ENCODE peak calls at places on chromosomes 2 and 18, in seven cellular contexts. M is GM23248; A is uterus; P is AG04450; J is pancreas; X is CD8-positive, alpha-beta T cell; U is thoracic aorta. O is an unnamed sample.

GRCh38 chr2:74571058-74571457 is 16.5 kb downstream of the DOK1 start:
- DNase-seq in J (no peak), X (no peak), U (no peak), A (no peak), P (no peak), M (no peak), O (no peak)

GRCh38 chr2:198203306-198203705 is 398.9 kb downstream of the PLCL1 start:
- DNase-seq in P (no peak), J (no peak), M (no peak), X (no peak), U (no peak), A (no peak), O (no peak)

GRCh38 chr2:191245869-191246531 is 796 bp downstream of the MYO1B start:
- DNase-seq in J (peak; percentile 79), A (peak; percentile 67), P (no peak), U (no peak), M (peak; percentile 72), X (no peak), O (peak; percentile 77)

GRCh38 chr2:168220971-168221819 is 26.2 kb downstream of the STK39 start:
- DNase-seq in M (no peak), P (no peak), A (no peak), X (no peak), U (no peak), J (no peak), O (no peak)

GRCh38 chr2:18932864-18933263 is 343.5 kb upstream of the NT5C1B start:
- DNase-seq in X (no peak), A (no peak), J (no peak), M (peak; percentile 26), U (no peak), P (no peak), O (no peak)

GRCh38 chr18:47882641-47883040 is 47.8 kb downstream of the SMAD2 start:
- DNase-seq in P (no peak), X (no peak), J (no peak), U (no peak), A (no peak), M (peak; percentile 38), O (no peak)

GRCh38 chr2:32688511-32688910 is 60.7 kb downstream of the TTC27 start:
- DNase-seq in U (no peak), J (no peak), M (peak; percentile 64), X (no peak), A (no peak), P (no peak), O (no peak)

GRCh38 chr2:150486539-150487484 is 655 bp downstream of the RND3 start:
- DNase-seq in U (no peak), P (no peak), A (peak; percentile 36), J (peak; percentile 35), X (no peak), M (peak; percentile 69), O (peak; percentile 40)

GRCh38 chr2:27179344-27180000 is 30.7 kb downstream of the TCF23 start:
- DNase-seq in A (no peak), U (no peak), J (no peak), X (no peak), P (no peak), M (no peak), O (no peak)

GRCh38 chr18:32768646-32769206 is 4.1 kb downstream of the KLHL14 start:
- DNase-seq in P (no peak), A (no peak), U (no peak), X (no peak), M (no peak), J (no peak), O (no peak)

GRCh38 chr2:70907130-70907756 is 28.5 kb upstream of the ATP6V1B1 start:
- DNase-seq in M (no peak), A (no peak), P (no peak), U (no peak), J (no peak), X (no peak), O (no peak)

GRCh38 chr2:2788076-2788475 is 457.0 kb upstream of the MYT1L start:
- DNase-seq in P (no peak), M (no peak), J (no peak), A (no peak), X (no peak), U (no peak), O (no peak)

GRCh38 chr2:176089843-176090395 is 2.6 kb upstream of the HOXD13 start:
- DNase-seq in X (no peak), J (no peak), A (no peak), M (no peak), P (no peak), U (no peak), O (no peak)

GRCh38 chr18:36872329-36872728 is 43.4 kb downstream of the KIAA1328 start:
- DNase-seq in P (no peak), M (no peak), A (no peak), U (no peak), J (no peak), X (no peak), O (no peak)

GRCh38 chr2:241425368-241425767 is 69.3 kb downstream of the FARP2 start:
- DNase-seq in J (no peak), U (no peak), X (no peak), M (no peak), A (no peak), P (no peak), O (no peak)

GRCh38 chr2:95158441-95158840 is 1.2 kb downstream of the ZNF514 start:
- DNase-seq in M (peak; percentile 34), J (no peak), U (no peak), P (no peak), A (no peak), X (no peak), O (peak; percentile 35)

GRCh38 chr2:44560352-44560751 is 198.6 kb downstream of the CAMKMT start:
- DNase-seq in A (no peak), M (peak; percentile 8), U (no peak), X (no peak), J (no peak), P (no peak), O (no peak)

GRCh38 chr2:85794491-85795121 is 40.8 kb downstream of the ATOH8 start:
- DNase-seq in J (no peak), P (no peak), M (no peak), A (no peak), X (no peak), U (no peak), O (peak; percentile 53)

GRCh38 chr2:79723830-79724229 is 211.0 kb downstream of the CTNNA2 start:
- DNase-seq in A (no peak), U (no peak), X (no peak), P (peak; percentile 96), J (no peak), M (peak; percentile 90), O (no peak)

GRCh38 chr2:234682492-234683228 is 185.8 kb upstream of the ARL4C start:
- DNase-seq in M (peak; percentile 17), P (no peak), X (no peak), U (no peak), J (no peak), A (no peak), O (no peak)

GRCh38 chr2:138956116-138956515 is 175.9 kb upstream of the NXPH2 start:
- DNase-seq in X (no peak), P (no peak), A (no peak), M (no peak), J (no peak), U (no peak), O (no peak)

GRCh38 chr2:182540236-182540635 is 113.4 kb upstream of the PDE1A start:
- DNase-seq in M (no peak), X (no peak), A (no peak), U (no peak), J (no peak), P (no peak), O (no peak)

GRCh38 chr18:49694402-49694801 is 118.9 kb downstream of the ACAA2 start:
- DNase-seq in M (no peak), U (no peak), X (no peak), P (no peak), A (no peak), J (no peak), O (no peak)

GRCh38 chr18:9802175-9802747 is 83.5 kb upstream of the TXNDC2 start:
- DNase-seq in X (no peak), U (no peak), J (no peak), A (no peak), M (no peak), P (no peak), O (no peak)
- H3K4me3 ChIP-seq in X (no peak overlapping the region), U (no peak overlapping the region), J (no peak overlapping the region), A (no peak overlapping the region), M (no peak overlapping the region), P (no peak overlapping the region), O (no peak overlapping the region)

DNA sequence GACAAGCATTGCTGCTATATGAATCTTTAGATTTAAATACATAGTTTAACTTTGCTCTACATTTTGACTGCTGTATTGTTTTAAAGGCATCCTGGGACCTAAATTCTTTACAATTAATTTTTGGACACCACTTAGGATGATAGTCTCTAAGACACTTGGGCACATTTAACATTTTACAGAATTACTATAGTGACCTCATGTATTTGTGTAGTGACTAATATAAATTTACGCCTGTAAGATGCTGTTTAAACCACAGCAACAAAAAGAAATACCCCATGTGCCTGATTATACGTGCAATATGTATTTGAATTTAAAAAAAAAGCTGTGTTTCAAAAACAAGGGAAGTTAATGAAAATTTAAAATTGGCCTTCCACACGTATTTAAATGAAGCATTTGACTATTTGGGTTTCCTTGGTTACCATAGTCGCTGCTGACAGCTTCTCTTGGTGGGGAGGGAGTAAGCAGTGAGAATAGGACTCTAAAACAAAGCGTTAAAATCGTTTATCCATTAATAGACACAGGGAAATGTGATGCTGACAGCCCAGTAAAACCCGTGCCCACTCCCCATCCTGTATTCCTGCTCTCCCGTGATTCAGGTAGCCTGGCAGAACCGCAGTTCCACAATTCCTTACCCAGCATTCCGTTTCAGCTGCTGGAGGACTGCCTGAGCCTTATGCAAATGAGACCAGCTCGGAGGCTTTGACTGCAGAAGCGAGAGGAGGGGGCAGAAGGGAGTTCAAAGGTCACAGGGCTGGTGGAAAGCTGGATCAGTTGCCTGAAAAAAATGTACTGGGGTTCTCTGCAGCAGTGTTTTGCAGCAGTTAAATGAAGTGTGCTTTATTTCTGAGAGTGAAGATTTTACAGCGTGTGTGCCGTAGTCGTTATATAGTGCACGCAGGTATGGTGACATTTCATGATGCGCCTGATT is 104.3 kb downstream of the CSRNP3 start:
- DNase-seq in U (no peak), M (no peak), J (peak; percentile 69), P (no peak), A (peak; percentile 33), X (no peak), O (peak; percentile 71)
- H3K4me3 ChIP-seq in U (peak overlapping the region; percentile 70), M (no peak overlapping the region), J (peak overlapping the region; percentile 1), P (peak overlapping the region; percentile 22), A (peak overlapping the region; percentile 34), X (no peak overlapping the region), O (peak overlapping the region; percentile 33)

DNA sequence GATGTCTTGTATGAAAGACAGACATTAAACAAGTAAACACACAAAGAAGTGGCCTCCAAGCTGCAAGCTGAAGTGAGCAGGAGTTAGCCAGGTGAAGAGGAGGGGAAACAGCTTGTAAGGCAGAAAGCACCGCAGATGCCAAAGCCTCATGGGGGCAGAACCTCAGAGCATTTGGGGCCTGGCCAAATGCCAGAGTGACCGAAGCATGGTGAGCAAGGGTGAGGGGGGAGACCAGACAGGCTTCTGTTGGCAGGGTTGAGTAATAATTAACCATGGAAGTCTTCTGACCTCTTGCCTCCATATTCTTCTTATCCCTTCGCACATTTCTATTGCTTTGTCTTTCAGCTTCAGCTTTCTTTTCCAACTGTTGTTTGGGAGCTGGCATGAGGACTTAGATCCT is 5.6 kb downstream of the QPCT start:
- DNase-seq in P (no peak), J (peak; percentile 20), M (no peak), X (no peak), A (no peak), U (no peak), O (peak; percentile 20)
- H3K4me3 ChIP-seq in P (no peak overlapping the region), J (no peak overlapping the region), M (no peak overlapping the region), X (no peak overlapping the region), A (no peak overlapping the region), U (no peak overlapping the region), O (no peak overlapping the region)

GRCh38 chr2:13681936-13682335 is 950.6 kb upstream of the LRATD1 start:
- DNase-seq in M (peak; percentile 42), A (no peak), X (no peak), P (no peak), J (no peak), U (no peak), O (no peak)

GRCh38 chr2:13676269-13676668 is 956.2 kb upstream of the LRATD1 start:
- DNase-seq in U (no peak), J (no peak), A (no peak), P (peak; percentile 21), X (no peak), M (peak; percentile 58), O (no peak)
- H3K4me3 ChIP-seq in U (no peak overlapping the region), J (no peak overlapping the region), A (no peak overlapping the region), P (no peak overlapping the region), X (no peak overlapping the region), M (no peak overlapping the region), O (no peak overlapping the region)

O was measured in ovary.